ENCODE peak calls at places on chromosomes 6 and 20, in ten cellular contexts. One of them, this sample, is unnamed.

GRCh38 chr6:15329154-15329781 is 83.4 kb downstream of the JARID2 start:
- DNase-seq in HL-60: no peak
- DNase-seq in brain microvascular endothelial cell: peak
- DNase-seq in uterus: no peak
- DNase-seq in pancreas: no peak
- DNase-seq in endodermal cell: no peak
- DNase-seq in transverse colon: no peak
- DNase-seq in ascending aorta: no peak
- DNase-seq in fibroblast of lung: peak
- DNase-seq in stomach: no peak
- DNase-seq in this sample: no peak

GRCh38 chr6:148780918-148781436 is 34.1 kb downstream of the UST start:
- DNase-seq in fibroblast of lung: no peak
- DNase-seq in uterus: no peak
- DNase-seq in transverse colon: no peak
- DNase-seq in endodermal cell: no peak
- DNase-seq in stomach: no peak
- DNase-seq in HL-60: no peak
- DNase-seq in brain microvascular endothelial cell: no peak
- DNase-seq in ascending aorta: no peak
- DNase-seq in pancreas: no peak
- DNase-seq in this sample: no peak

GRCh38 chr20:62051166-62051900 is 14.3 kb downstream of the TAF4 start:
- DNase-seq in stomach: no peak
- DNase-seq in uterus: no peak
- DNase-seq in transverse colon: no peak
- DNase-seq in pancreas: peak
- DNase-seq in HL-60: no peak
- DNase-seq in endodermal cell: peak
- DNase-seq in fibroblast of lung: no peak
- DNase-seq in brain microvascular endothelial cell: no peak
- DNase-seq in ascending aorta: no peak
- DNase-seq in this sample: no peak

GRCh38 chr20:3483784-3484183 is 13.0 kb downstream of the ATRN start:
- DNase-seq in endodermal cell: no peak
- DNase-seq in ascending aorta: no peak
- DNase-seq in uterus: no peak
- DNase-seq in brain microvascular endothelial cell: no peak
- DNase-seq in stomach: no peak
- DNase-seq in transverse colon: no peak
- DNase-seq in fibroblast of lung: peak
- DNase-seq in HL-60: no peak
- DNase-seq in pancreas: no peak
- DNase-seq in this sample: no peak

GRCh38 chr6:33828764-33829731 is 25.2 kb upstream of the MLN start:
- DNase-seq in pancreas: no peak
- DNase-seq in fibroblast of lung: no peak
- DNase-seq in stomach: no peak
- DNase-seq in uterus: peak
- DNase-seq in HL-60: no peak
- DNase-seq in ascending aorta: no peak
- DNase-seq in brain microvascular endothelial cell: no peak
- DNase-seq in endodermal cell: peak
- DNase-seq in transverse colon: no peak
- DNase-seq in this sample: no peak

GRCh38 chr6:76631641-76632040 is 559.2 kb upstream of the IMPG1 start:
- DNase-seq in stomach: no peak
- DNase-seq in transverse colon: no peak
- DNase-seq in fibroblast of lung: no peak
- DNase-seq in uterus: no peak
- DNase-seq in brain microvascular endothelial cell: no peak
- DNase-seq in HL-60: no peak
- DNase-seq in ascending aorta: no peak
- DNase-seq in endodermal cell: no peak
- DNase-seq in pancreas: no peak
- DNase-seq in this sample: no peak

GRCh38 chr6:112563368-112563767 is 216.2 kb downstream of the RFPL4B start:
- DNase-seq in brain microvascular endothelial cell: peak
- DNase-seq in HL-60: no peak
- DNase-seq in transverse colon: no peak
- DNase-seq in ascending aorta: no peak
- DNase-seq in stomach: no peak
- DNase-seq in pancreas: no peak
- DNase-seq in uterus: no peak
- DNase-seq in endodermal cell: peak
- DNase-seq in fibroblast of lung: peak
- DNase-seq in this sample: no peak

GRCh38 chr6:147506704-147507114 is 1.8 kb upstream of the SAMD5 start:
- DNase-seq in stomach: peak
- DNase-seq in transverse colon: peak
- DNase-seq in uterus: peak
- DNase-seq in fibroblast of lung: peak
- DNase-seq in pancreas: peak
- DNase-seq in ascending aorta: no peak
- DNase-seq in endodermal cell: peak
- DNase-seq in brain microvascular endothelial cell: peak
- DNase-seq in HL-60: no peak
- DNase-seq in this sample: peak

GRCh38 chr6:142537612-142538478 is 236.0 kb downstream of the ADGRG6 start:
- DNase-seq in pancreas: no peak
- DNase-seq in HL-60: no peak
- DNase-seq in endodermal cell: peak
- DNase-seq in stomach: no peak
- DNase-seq in fibroblast of lung: peak
- DNase-seq in uterus: no peak
- DNase-seq in ascending aorta: no peak
- DNase-seq in brain microvascular endothelial cell: peak
- DNase-seq in transverse colon: no peak
- DNase-seq in this sample: no peak

GRCh38 chr6:109229536-109229935 is 134.2 kb downstream of the CEP57L1 start:
- DNase-seq in transverse colon: peak
- DNase-seq in brain microvascular endothelial cell: no peak
- DNase-seq in stomach: peak
- DNase-seq in uterus: no peak
- DNase-seq in HL-60: no peak
- DNase-seq in pancreas: no peak
- DNase-seq in endodermal cell: no peak
- DNase-seq in ascending aorta: no peak
- DNase-seq in fibroblast of lung: no peak
- DNase-seq in this sample: no peak

GRCh38 chr6:44051516-44051915 is 75.7 kb downstream of the MRPL14 start:
- DNase-seq in stomach: no peak
- DNase-seq in pancreas: no peak
- DNase-seq in transverse colon: no peak
- DNase-seq in fibroblast of lung: peak
- DNase-seq in brain microvascular endothelial cell: peak
- DNase-seq in HL-60: no peak
- DNase-seq in uterus: peak
- DNase-seq in ascending aorta: no peak
- DNase-seq in endodermal cell: no peak
- DNase-seq in this sample: no peak

GRCh38 chr6:162854734-162855191 is 127.0 kb downstream of the PACRG start:
- DNase-seq in fibroblast of lung: no peak
- DNase-seq in endodermal cell: peak
- DNase-seq in HL-60: no peak
- DNase-seq in transverse colon: no peak
- DNase-seq in brain microvascular endothelial cell: no peak
- DNase-seq in ascending aorta: no peak
- DNase-seq in pancreas: no peak
- DNase-seq in stomach: no peak
- DNase-seq in uterus: no peak
- DNase-seq in this sample: no peak

GRCh38 chr6:20092071-20092566 is 120.2 kb downstream of the MBOAT1 start:
- DNase-seq in brain microvascular endothelial cell: peak
- DNase-seq in fibroblast of lung: peak
- DNase-seq in uterus: no peak
- DNase-seq in ascending aorta: no peak
- DNase-seq in pancreas: no peak
- DNase-seq in transverse colon: no peak
- DNase-seq in endodermal cell: no peak
- DNase-seq in stomach: no peak
- DNase-seq in HL-60: peak
- DNase-seq in this sample: no peak

GRCh38 chr20:1758765-1759164 is 101.2 kb upstream of the SIRPG start:
- DNase-seq in pancreas: no peak
- DNase-seq in brain microvascular endothelial cell: no peak
- DNase-seq in stomach: no peak
- DNase-seq in uterus: no peak
- DNase-seq in fibroblast of lung: no peak
- DNase-seq in endodermal cell: no peak
- DNase-seq in HL-60: no peak
- DNase-seq in ascending aorta: no peak
- DNase-seq in transverse colon: no peak
- DNase-seq in this sample: no peak
- H3K4me3 ChIP-seq in pancreas: no peak
- H3K4me3 ChIP-seq in brain microvascular endothelial cell: no peak
- H3K4me3 ChIP-seq in stomach: no peak
- H3K4me3 ChIP-seq in uterus: no peak
- H3K4me3 ChIP-seq in fibroblast of lung: no peak
- H3K4me3 ChIP-seq in endodermal cell: no peak
- H3K4me3 ChIP-seq in HL-60: no peak
- H3K4me3 ChIP-seq in ascending aorta: no peak
- H3K4me3 ChIP-seq in transverse colon: no peak
- H3K4me3 ChIP-seq in this sample: no peak

DNA sequence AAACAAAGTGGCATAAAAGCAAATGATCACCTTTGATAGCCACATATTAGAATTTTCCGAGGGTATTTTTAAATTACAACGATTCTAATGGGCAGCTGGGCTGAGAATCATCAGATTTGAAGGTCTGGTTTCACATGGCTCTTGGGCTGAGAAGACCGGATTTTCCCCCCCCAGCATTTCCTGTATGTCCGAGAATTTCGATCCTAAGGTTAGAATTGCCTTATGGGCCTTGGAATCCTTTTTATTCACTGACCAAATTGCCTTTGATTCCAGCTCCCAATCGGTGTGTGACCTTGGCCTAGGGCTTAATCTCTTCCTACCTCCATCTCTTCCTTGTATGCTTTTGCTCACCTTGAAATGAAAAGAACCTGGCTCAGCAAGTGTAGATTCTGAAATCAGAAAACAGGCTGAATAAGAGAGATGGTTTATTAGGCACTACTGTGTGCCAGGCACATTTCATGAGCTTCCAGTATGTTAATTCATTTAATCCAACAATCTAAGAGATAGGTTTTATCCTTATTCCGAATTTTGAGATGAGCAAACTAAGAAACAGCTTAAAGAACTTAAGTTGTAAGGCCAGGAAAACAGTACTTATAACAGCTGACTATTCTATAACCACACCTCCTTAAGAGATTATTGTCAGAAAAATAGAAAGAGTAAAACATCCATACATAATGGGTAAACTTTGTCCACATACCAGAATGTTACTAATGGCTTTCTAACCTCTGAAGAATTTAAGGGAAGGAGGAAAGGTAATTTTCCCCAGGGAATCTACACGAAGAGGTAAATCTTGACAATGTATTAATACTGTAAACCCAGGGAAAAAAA is 39.4 kb downstream of the HFE start:
- DNase-seq in uterus: no peak
- DNase-seq in HL-60: no peak
- DNase-seq in stomach: no peak
- DNase-seq in brain microvascular endothelial cell: no peak
- DNase-seq in ascending aorta: no peak
- DNase-seq in pancreas: no peak
- DNase-seq in transverse colon: peak
- DNase-seq in endodermal cell: peak
- DNase-seq in fibroblast of lung: peak
- DNase-seq in this sample: no peak
- H3K27ac ChIP-seq in uterus: peak
- H3K27ac ChIP-seq in HL-60: no peak
- H3K27ac ChIP-seq in stomach: peak
- H3K27ac ChIP-seq in brain microvascular endothelial cell: peak
- H3K27ac ChIP-seq in ascending aorta: peak
- H3K27ac ChIP-seq in pancreas: peak
- H3K27ac ChIP-seq in transverse colon: peak
- H3K27ac ChIP-seq in endodermal cell: peak
- H3K27ac ChIP-seq in fibroblast of lung: peak
- H3K27ac ChIP-seq in this sample: peak

GRCh38 chr6:52209672-52210626 is 23.8 kb downstream of the IL17A start:
- DNase-seq in pancreas: no peak
- DNase-seq in uterus: no peak
- DNase-seq in brain microvascular endothelial cell: no peak
- DNase-seq in transverse colon: no peak
- DNase-seq in stomach: no peak
- DNase-seq in endodermal cell: no peak
- DNase-seq in ascending aorta: no peak
- DNase-seq in fibroblast of lung: no peak
- DNase-seq in HL-60: no peak
- DNase-seq in this sample: no peak

GRCh38 chr6:52208612-52209011 is 22.4 kb downstream of the IL17A start:
- DNase-seq in uterus: peak
- DNase-seq in HL-60: no peak
- DNase-seq in endodermal cell: no peak
- DNase-seq in brain microvascular endothelial cell: no peak
- DNase-seq in transverse colon: no peak
- DNase-seq in pancreas: no peak
- DNase-seq in ascending aorta: no peak
- DNase-seq in fibroblast of lung: no peak
- DNase-seq in stomach: no peak
- DNase-seq in this sample: no peak

GRCh38 chr6:52201493-52201892 is 15.3 kb downstream of the IL17A start:
- DNase-seq in endodermal cell: no peak
- DNase-seq in transverse colon: no peak
- DNase-seq in pancreas: no peak
- DNase-seq in fibroblast of lung: no peak
- DNase-seq in ascending aorta: no peak
- DNase-seq in HL-60: no peak
- DNase-seq in uterus: no peak
- DNase-seq in stomach: no peak
- DNase-seq in brain microvascular endothelial cell: no peak
- DNase-seq in this sample: no peak

DNA sequence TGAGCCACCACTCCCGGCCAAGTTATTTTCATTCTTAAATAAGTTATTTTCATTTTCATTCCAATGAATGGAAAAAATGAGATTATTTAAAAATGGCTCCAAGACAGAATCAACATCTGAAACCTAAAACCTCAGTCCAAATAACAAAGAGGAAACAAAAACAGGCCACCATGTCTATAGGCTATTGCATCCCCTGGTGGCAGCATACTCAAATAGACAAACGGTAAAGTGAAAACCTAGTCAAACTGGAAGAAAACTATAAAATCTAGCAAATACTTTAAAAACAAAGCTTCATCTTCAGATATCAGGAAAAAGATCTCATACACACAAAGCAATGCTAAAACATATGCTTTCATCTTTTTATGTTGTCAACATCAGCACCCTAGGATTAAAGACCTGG is 20.9 kb downstream of the IL17A start:
- DNase-seq in HL-60: no peak
- DNase-seq in endodermal cell: no peak
- DNase-seq in ascending aorta: no peak
- DNase-seq in transverse colon: no peak
- DNase-seq in uterus: no peak
- DNase-seq in fibroblast of lung: no peak
- DNase-seq in brain microvascular endothelial cell: no peak
- DNase-seq in stomach: no peak
- DNase-seq in pancreas: no peak
- DNase-seq in this sample: no peak
- TF ChIP-seq CTCF in HL-60: no peak
- TF ChIP-seq CTCF in endodermal cell: peak
- TF ChIP-seq CTCF in ascending aorta: no peak
- TF ChIP-seq CTCF in transverse colon: no peak
- TF ChIP-seq CTCF in uterus: no peak
- TF ChIP-seq CTCF in fibroblast of lung: no peak
- TF ChIP-seq CTCF in brain microvascular endothelial cell: no peak
- TF ChIP-seq CTCF in stomach: no peak
- TF ChIP-seq CTCF in pancreas: no peak
- TF ChIP-seq CTCF in this sample: no peak

GRCh38 chr6:137213813-137214212 is 5.4 kb downstream of the IFNGR1 start:
- DNase-seq in ascending aorta: no peak
- DNase-seq in stomach: no peak
- DNase-seq in endodermal cell: no peak
- DNase-seq in pancreas: no peak
- DNase-seq in fibroblast of lung: no peak
- DNase-seq in brain microvascular endothelial cell: no peak
- DNase-seq in uterus: no peak
- DNase-seq in HL-60: no peak
- DNase-seq in transverse colon: no peak
- DNase-seq in this sample: no peak
- H3K4me3 ChIP-seq in ascending aorta: peak
- H3K4me3 ChIP-seq in stomach: no peak
- H3K4me3 ChIP-seq in endodermal cell: peak
- H3K4me3 ChIP-seq in pancreas: no peak
- H3K4me3 ChIP-seq in fibroblast of lung: no peak
- H3K4me3 ChIP-seq in brain microvascular endothelial cell: no peak
- H3K4me3 ChIP-seq in uterus: no peak
- H3K4me3 ChIP-seq in HL-60: no peak
- H3K4me3 ChIP-seq in transverse colon: no peak
- H3K4me3 ChIP-seq in this sample: peak